ENCODE peak calls at places on chromosome 18, in seven cellular contexts. T, U, F, I, E, J and P are unnamed samples.

GRCh38 chr18:2083691-2084090 is 487.6 kb downstream of the METTL4 start:
- DNase-seq in J (no peak), E (no peak), F (no peak), U (peak), I (peak), T (no peak), P (no peak)

GRCh38 chr18:433297-433696 is 67.2 kb downstream of the COLEC12 start:
- DNase-seq in U (no peak), E (no peak), F (no peak), I (no peak), T (peak), J (no peak), P (peak)

GRCh38 chr18:31041346-31042067 is 1.0 kb downstream of the DSC3 start:
- DNase-seq in E (no peak), U (no peak), T (no peak), I (peak), F (no peak), J (no peak), P (peak)

GRCh38 chr18:72223733-72224132 is 320.4 kb downstream of the CBLN2 start:
- DNase-seq in E (no peak), I (no peak), T (no peak), U (no peak), J (no peak), F (no peak), P (no peak)

GRCh38 chr18:54109131-54109683 is 115.3 kb downstream of the MBD2 start:
- DNase-seq in T (peak), U (peak), J (peak), F (no peak), I (no peak), E (no peak), P (no peak)

GRCh38 chr18:26960901-26961300 is 95.4 kb upstream of the AQP4 start:
- DNase-seq in I (no peak), E (no peak), J (no peak), U (no peak), T (no peak), F (no peak), P (no peak)

GRCh38 chr18:36412778-36413177 is 115.3 kb downstream of the FHOD3 start:
- DNase-seq in U (peak), T (peak), F (no peak), J (peak), E (no peak), I (peak), P (no peak)

GRCh38 chr18:62183578-62184195 is 3.2 kb downstream of the PIGN start:
- DNase-seq in I (peak), T (peak), J (peak), U (peak), F (peak), E (no peak), P (no peak)

GRCh38 chr18:6571239-6571602 is 156.5 kb upstream of the L3MBTL4 start:
- DNase-seq in T (no peak), E (no peak), I (no peak), F (no peak), J (no peak), U (no peak), P (no peak)

GRCh38 chr18:36744261-36744876 is 84.4 kb downstream of the TPGS2 start:
- DNase-seq in J (peak), I (no peak), U (no peak), T (peak), F (no peak), E (no peak), P (no peak)

GRCh38 chr18:64134044-64134757 is 14.7 kb downstream of the LINC00305 start:
- DNase-seq in I (peak), J (no peak), E (no peak), T (no peak), U (peak), F (no peak), P (peak)

GRCh38 chr18:44149706-44150105 is 531.0 kb upstream of the SETBP1 start:
- DNase-seq in E (no peak), F (no peak), U (peak), I (no peak), J (no peak), T (peak), P (peak)

GRCh38 chr18:59821983-59822382 is 77.8 kb upstream of the PMAIP1 start:
- DNase-seq in U (no peak), F (no peak), I (no peak), E (no peak), J (peak), T (peak), P (no peak)